ENCODE peak calls at places on chromosomes 1 and 21, in six cellular contexts. H is GM06990, D is neural progenitor cell, W is fibroblast of mammary gland, K is retinal pigment epithelial cell, N is breast epithelium. R is an unnamed sample.

GRCh38 chr1:69568435-69569280 is 936 bp downstream of the LRRC7 start:
- DNase-seq in H (no peak), D (peak), W (no peak), K (no peak), N (no peak), R (no peak)

GRCh38 chr1:165633624-165634023 is 2.6 kb downstream of the MGST3 start:
- DNase-seq in H (no peak), D (no peak), W (peak), K (no peak), N (no peak), R (no peak)

GRCh38 chr1:7459915-7460314 is 311.2 kb upstream of the VAMP3 start:
- DNase-seq in H (no peak), D (no peak), W (no peak), K (no peak), N (no peak), R (no peak)

GRCh38 chr1:235532350-235532749 is 28.1 kb upstream of the B3GALNT2 start:
- DNase-seq in H (no peak), D (no peak), W (peak), K (no peak), N (no peak), R (no peak)

GRCh38 chr1:199854681-199855321 is 172.7 kb upstream of the NR5A2 start:
- DNase-seq in H (no peak), D (no peak), W (no peak), K (no peak), N (no peak), R (no peak)

GRCh38 chr1:223137402-223138100 is 5.5 kb downstream of the TLR5 start:
- DNase-seq in H (no peak), D (no peak), W (peak), K (no peak), N (no peak), R (no peak)

GRCh38 chr1:7995437-7995836 is 30.7 kb downstream of the ERRFI1 start:
- DNase-seq in H (no peak), D (no peak), W (no peak), K (no peak), N (no peak), R (no peak)

GRCh38 chr1:159924791-159925712 is at the start of gene TAGLN2:
- DNase-seq in H (peak), D (peak), W (peak), K (no peak), N (peak), R (peak)

GRCh38 chr1:227489572-227489971 is 73.8 kb upstream of the ZNF678 start:
- DNase-seq in H (no peak), D (no peak), W (no peak), K (no peak), N (no peak), R (no peak)

GRCh38 chr1:202821467-202821866 is 10.7 kb downstream of the PCAT6 start:
- DNase-seq in H (no peak), D (no peak), W (no peak), K (no peak), N (no peak), R (no peak)

GRCh38 chr1:51061231-51061943 is 40.6 kb upstream of the C1orf185 start:
- DNase-seq in H (no peak), D (no peak), W (no peak), K (no peak), N (no peak), R (no peak)

GRCh38 chr21:45514311-45515021 is 27.8 kb downstream of the SLC19A1 start:
- DNase-seq in H (no peak), D (no peak), W (no peak), K (no peak), N (no peak), R (no peak)

GRCh38 chr1:192559115-192560006 is 16.2 kb upstream of the RGS1 start:
- DNase-seq in H (peak), D (no peak), W (peak), K (peak), N (no peak), R (no peak)

GRCh38 chr1:27418326-27418761 is 25.9 kb downstream of the GPR3 start:
- DNase-seq in H (peak), D (no peak), W (peak), K (peak), N (peak), R (peak)

GRCh38 chr1:28893403-28894102 is 20.8 kb upstream of the EPB41 start:
- DNase-seq in H (no peak), D (peak), W (peak), K (no peak), N (no peak), R (no peak)

GRCh38 chr1:9825101-9826074 is 1.6 kb upstream of the CLSTN1 start:
- DNase-seq in H (peak), D (peak), W (peak), K (no peak), N (peak), R (no peak)

GRCh38 chr21:45041351-45041805 is 33.0 kb upstream of the ADARB1 start:
- DNase-seq in H (no peak), D (no peak), W (peak), K (no peak), N (peak), R (no peak)

GRCh38 chr1:25572708-25573590 is 29.5 kb downstream of the LDLRAP1 start:
- DNase-seq in H (no peak), D (peak), W (peak), K (no peak), N (peak), R (no peak)

GRCh38 chr1:29641921-29642320 is 405.6 kb downstream of the PTPRU start:
- DNase-seq in H (no peak), D (no peak), W (no peak), K (no peak), N (no peak), R (no peak)

GRCh38 chr1:8031176-8031785 is 5.2 kb upstream of the ERRFI1 start:
- DNase-seq in H (no peak), D (peak), W (peak), K (no peak), N (no peak), R (no peak)

GRCh38 chr21:35051287-35051818 is 2.3 kb upstream of the RUNX1 start:
- DNase-seq in H (peak), D (peak), W (peak), K (peak), N (no peak), R (peak)

GRCh38 chr21:33975548-33976081 is 60.0 kb upstream of the ATP5PO start:
- DNase-seq in H (peak), D (no peak), W (peak), K (no peak), N (no peak), R (no peak)

GRCh38 chr1:7771673-7772299 is 690 bp downstream of the VAMP3 start:
- DNase-seq in H (no peak), D (no peak), W (peak), K (no peak), N (no peak), R (no peak)

GRCh38 chr1:55334797-55335196 is 119.6 kb upstream of the USP24 start:
- DNase-seq in H (no peak), D (no peak), W (no peak), K (no peak), N (no peak), R (no peak)

GRCh38 chr1:39919545-39919944 is 17.8 kb upstream of the MYCL start:
- DNase-seq in H (no peak), D (peak), W (peak), K (no peak), N (no peak), R (peak)

DNA sequence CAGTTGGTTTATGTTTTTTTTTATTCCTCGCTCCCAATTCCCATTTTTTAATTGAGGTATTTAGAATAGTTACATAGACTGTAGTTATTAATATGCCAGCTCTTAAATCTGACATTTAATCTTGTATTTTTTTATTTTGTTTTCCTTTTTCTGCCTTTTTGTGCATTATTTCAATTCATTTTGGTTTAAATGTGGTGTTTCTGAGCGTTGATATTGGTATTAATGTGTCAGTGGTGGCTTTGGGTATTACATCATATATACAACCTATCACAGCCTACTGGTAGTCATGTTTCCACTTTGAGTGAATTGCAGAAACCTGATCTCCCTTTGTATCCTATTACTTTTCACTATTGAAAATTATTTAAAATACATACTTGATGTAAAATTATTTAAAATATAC is 1027.3 kb downstream of the KCNT2 start:
- DNase-seq in H (no peak), D (no peak), W (no peak), K (no peak), N (no peak), R (no peak)
- TF ChIP-seq CTCF in H (no peak), D (peak), W (peak), K (peak), N (no peak), R (no peak)

GRCh38 chr1:12407050-12407961 is 177.5 kb downstream of the VPS13D start:
- DNase-seq in H (no peak), D (no peak), W (peak), K (no peak), N (no peak), R (no peak)
- TF ChIP-seq CTCF in H (peak), D (peak), W (peak), K (peak), N (no peak), R (no peak)

GRCh38 chr1:117928881-117929339 is 511 bp downstream of the GDAP2 start:
- DNase-seq in H (no peak), D (peak), W (peak), K (peak), N (peak), R (no peak)
- TF ChIP-seq CTCF in H (no peak), D (peak), W (peak), K (peak), N (no peak), R (no peak)

DNA sequence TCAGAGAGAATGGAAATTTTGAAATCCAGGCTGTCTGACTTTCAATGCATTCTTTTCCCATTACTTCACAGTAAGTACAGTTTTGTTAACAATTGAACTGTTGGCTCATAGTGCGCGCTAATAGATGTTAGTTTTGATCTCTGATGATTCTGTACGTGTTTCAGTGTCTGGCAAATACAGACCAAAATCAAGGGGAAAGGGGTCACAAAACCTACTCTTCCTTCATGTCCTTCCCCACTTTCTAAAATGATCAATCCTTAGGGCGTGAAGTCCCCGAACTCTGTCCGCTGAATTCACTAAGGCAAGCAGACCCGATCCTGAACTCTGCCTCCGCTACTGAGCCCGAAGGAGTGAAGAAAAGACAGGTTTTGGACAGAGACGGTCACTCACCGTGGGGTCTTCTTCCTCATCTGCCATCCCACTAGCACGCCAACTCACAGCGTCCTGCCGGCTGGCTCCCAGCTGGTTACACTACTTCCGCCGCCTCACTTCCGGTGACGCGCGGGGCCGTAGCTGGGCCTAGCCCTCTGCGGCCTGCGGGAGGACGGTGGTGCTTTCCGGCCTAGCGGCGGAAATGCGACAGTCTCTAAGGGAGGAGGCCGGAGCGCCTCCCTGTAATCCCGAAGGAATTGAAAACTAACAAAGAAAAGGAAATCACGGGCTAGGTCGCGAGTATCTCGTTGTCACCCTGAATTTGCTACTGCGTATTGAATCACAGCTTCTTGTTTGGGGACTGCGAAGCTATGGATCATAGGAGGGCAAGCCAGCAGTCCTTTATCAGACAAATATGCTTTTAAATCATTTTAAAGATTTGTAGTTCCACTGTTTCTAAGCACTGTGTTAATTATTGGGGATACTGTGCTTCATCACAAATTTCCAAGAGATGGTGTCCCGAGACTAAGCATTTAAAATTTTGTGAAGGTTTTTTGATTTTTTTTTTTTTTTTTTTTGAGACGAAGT is at the start of gene TAF13:
- DNase-seq in H (peak), D (peak), W (peak), K (peak), N (peak), R (peak)
- TF ChIP-seq CTCF in H (no peak), D (peak), W (no peak), K (peak), N (peak), R (no peak)

GRCh38 chr1:15283500-15283899 is 36.5 kb downstream of the FHAD1 start:
- DNase-seq in H (no peak), D (no peak), W (peak), K (no peak), N (no peak), R (no peak)
- TF ChIP-seq CTCF in H (no peak), D (no peak), W (peak), K (peak), N (no peak), R (no peak)

GRCh38 chr1:10848109-10848684 is 51.8 kb upstream of the CASZ1 start:
- DNase-seq in H (no peak), D (no peak), W (no peak), K (no peak), N (no peak), R (no peak)
- TF ChIP-seq CTCF in H (no peak), D (no peak), W (no peak), K (no peak), N (no peak), R (no peak)

R was measured in activated B cell treated with CpG ODN at 0.5 μM for 24 hours.